ENCODE peak calls at places on chromosome 19, in eight cellular contexts. O, C, U, A, K, J, D and F are unnamed samples.

GRCh38 chr19:18771328-18772242 is 19.5 kb downstream of the COMP start:
- DNase-seq in J (no peak), U (peak; percentile 66), C (no peak), D (no peak), K (no peak), O (peak; percentile 70), A (no peak), F (no peak)

GRCh38 chr19:33324628-33325027 is 22.3 kb upstream of the CEBPA start:
- DNase-seq in A (no peak), U (no peak), J (no peak), O (no peak), C (no peak), D (no peak), K (no peak), F (no peak)

GRCh38 chr19:41411682-41412265 is 14.2 kb downstream of the BCKDHA start:
- DNase-seq in A (no peak), J (no peak), K (peak; percentile 62), U (no peak), C (no peak), O (no peak), D (no peak), F (no peak)

GRCh38 chr19:47891923-47892666 is 6.0 kb upstream of the SULT2A1 start:
- DNase-seq in C (no peak), U (peak; percentile 77), A (no peak), K (no peak), O (peak; percentile 15), J (peak; percentile 12), D (no peak), F (no peak)

GRCh38 chr19:35446194-35446593 is 1.9 kb upstream of the FFAR2 start:
- DNase-seq in J (no peak), U (no peak), D (no peak), C (no peak), A (no peak), K (no peak), O (no peak), F (no peak)

GRCh38 chr19:41932259-41933130 is 4.2 kb upstream of the ERFL start:
- DNase-seq in D (no peak), K (no peak), O (peak; percentile 45), C (peak; percentile 68), J (no peak), A (no peak), U (no peak), F (no peak)

GRCh38 chr19:18300930-18301717 is 19.7 kb upstream of the JUND start:
- DNase-seq in J (peak; percentile 67), D (no peak), A (peak; percentile 77), K (peak; percentile 93), U (no peak), O (no peak), C (no peak), F (peak; percentile 92)

GRCh38 chr19:35911790-35912189 is 3.7 kb upstream of the TYROBP start:
- DNase-seq in C (no peak), D (no peak), U (no peak), J (peak; percentile 38), A (peak; percentile 57), O (no peak), K (no peak), F (no peak)

GRCh38 chr19:46056536-46056935 is 15.7 kb upstream of the IGFL4 start:
- DNase-seq in K (no peak), D (no peak), J (no peak), U (no peak), O (no peak), A (no peak), C (no peak), F (no peak)

GRCh38 chr19:18733196-18733647 is 49.7 kb downstream of the CRTC1 start:
- DNase-seq in C (peak; percentile 84), K (peak; percentile 46), O (no peak), A (no peak), U (no peak), J (peak; percentile 70), D (no peak), F (no peak)

GRCh38 chr19:45051929-45052579 is 13.2 kb downstream of the CLASRP start:
- DNase-seq in O (no peak), A (no peak), C (no peak), J (no peak), U (no peak), K (no peak), D (no peak), F (no peak)

DNA sequence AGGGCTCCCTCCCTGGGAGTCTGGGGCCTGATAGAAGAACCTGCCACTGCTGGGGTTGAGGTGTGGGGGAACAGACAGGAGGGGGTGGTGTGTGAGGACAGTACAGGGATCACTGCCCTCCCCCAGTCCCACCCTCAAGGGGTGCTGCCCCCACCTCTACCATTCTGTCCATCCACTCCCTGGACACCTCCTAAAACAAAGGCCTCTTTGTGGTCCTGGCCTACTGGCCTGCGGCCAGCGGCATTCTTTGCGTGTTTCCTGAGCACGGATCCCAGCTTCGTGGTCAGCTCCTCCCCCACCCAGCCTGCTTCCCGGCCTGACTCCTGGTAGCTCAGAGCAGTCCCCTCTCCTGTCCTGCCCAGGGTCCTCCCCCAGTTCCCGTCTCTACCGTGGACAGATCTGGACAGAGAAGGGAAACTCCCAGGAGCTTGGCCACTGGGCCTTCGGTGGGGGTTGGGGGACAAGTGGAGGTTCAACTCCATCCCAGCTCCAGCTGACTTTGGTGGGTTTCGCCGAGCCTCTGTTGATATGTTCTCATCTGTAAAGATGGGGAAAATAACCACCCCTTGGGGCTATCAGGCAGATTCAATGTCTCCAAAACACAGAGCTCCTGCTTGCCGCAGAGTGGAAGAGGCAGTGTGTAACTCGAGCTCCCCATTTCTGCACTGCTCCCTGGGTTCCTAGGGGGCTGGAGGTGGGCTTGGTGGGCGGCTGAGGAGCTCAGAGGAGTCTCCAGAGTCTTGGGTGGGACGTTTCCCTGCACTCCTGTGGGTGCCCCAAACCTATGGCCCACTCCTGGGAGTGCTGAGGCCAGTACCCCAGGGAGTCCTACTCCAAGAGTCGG is 48.7 kb downstream of the LYL1 start:
- DNase-seq in U (peak; percentile 87), K (peak; percentile 87), J (peak; percentile 98), C (peak; percentile 73), O (peak; percentile 50), A (peak; percentile 85), D (no peak), F (peak; percentile 97)
- H3K4me1 ChIP-seq in U (peaks cover 81% of the 10 kb centered on the region), K (peaks cover 100% of the 10 kb centered on the region), J (peaks cover 68% of the 10 kb centered on the region), C (peaks cover 78% of the 10 kb centered on the region), O (peaks cover 65% of the 10 kb centered on the region), A (peaks cover 15% of the 10 kb centered on the region), D (peaks cover 7% of the 10 kb centered on the region), F (no peaks in the 10 kb centered on the region)

DNA sequence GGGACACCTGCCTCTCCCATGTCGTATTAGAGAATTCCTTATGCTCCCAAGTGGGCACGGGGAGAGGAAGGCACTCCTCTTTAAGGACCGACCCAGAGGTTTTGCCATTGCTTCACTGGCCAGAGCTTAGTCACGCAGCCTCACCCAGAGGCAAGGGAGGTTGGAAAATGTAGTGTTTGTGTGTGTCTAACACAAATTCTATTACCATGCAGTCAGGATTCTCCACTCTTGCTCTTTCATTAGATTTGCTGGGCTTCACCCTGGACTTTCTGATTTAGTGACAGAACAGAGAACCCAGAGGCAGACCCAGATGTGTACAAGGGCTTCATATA is 14.6 kb upstream of the NCCRP1 start:
- DNase-seq in C (no peak), J (no peak), O (no peak), U (no peak), K (no peak), A (no peak), D (no peak), F (no peak)
- TF ChIP-seq CTCF in C (no peak), J (no peak), O (no peak), U (no peak), K (no peak), A (no peak), D (no peak), F (no peak)

DNA sequence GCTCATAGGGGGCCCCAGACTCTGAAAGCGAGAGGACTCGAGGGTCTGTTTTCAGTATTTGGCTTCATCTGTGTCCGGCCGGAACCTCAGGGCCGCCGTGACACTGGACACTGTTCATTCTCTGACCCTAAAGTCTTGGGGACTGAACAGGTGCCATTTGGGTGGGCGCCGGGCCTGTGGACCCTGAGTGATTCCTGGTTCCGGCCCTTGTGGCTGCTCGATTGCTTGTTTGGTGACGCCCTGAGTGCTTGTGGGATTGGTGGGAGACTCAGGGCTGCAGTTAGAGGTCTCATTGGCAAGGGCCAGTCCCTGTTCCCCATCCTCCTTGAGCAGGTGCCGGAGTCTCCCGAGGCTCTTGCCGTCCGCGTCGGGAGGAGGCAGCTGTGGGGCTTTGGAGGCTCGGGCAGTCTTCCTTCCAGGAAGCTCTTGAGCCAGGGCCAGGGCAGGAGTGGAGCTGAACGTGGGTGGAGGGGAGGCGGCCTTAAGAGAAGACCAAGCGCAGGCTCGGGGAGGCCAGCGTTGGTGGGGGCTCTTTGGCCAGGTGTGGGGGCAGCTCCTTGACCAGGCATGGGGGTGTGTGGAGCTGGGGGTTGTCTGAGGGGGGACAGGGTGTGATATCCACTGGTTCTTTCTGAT is 4.7 kb downstream of the PTBP1 start:
- DNase-seq in U (no peak), O (peak; percentile 27), C (no peak), K (peak; percentile 62), J (peak; percentile 80), A (peak; percentile 68), D (no peak), F (no peak)
- H3K27ac ChIP-seq in U (peak overlapping the region; percentile 68), O (peak overlapping the region; percentile 76), C (no peak overlapping the region), K (peak overlapping the region; percentile 60), J (peak overlapping the region; percentile 60), A (no peak overlapping the region), D (peak overlapping the region; percentile 20), F (peak overlapping the region; percentile 65)

GRCh38 chr19:3398114-3398899 is 31.9 kb downstream of the NFIC start:
- DNase-seq in A (peak; percentile 77), O (peak; percentile 63), K (peak; percentile 70), D (no peak), U (peak; percentile 46), J (peak; percentile 40), C (no peak), F (peak; percentile 84)
- H3K4me1 ChIP-seq in A (no peaks in the 10 kb centered on the region), O (no peaks in the 10 kb centered on the region), K (peaks cover 62% of the 10 kb centered on the region), D (no peaks in the 10 kb centered on the region), U (no peaks in the 10 kb centered on the region), J (peaks cover 23% of the 10 kb centered on the region), C (no peaks in the 10 kb centered on the region), F (peaks cover 66% of the 10 kb centered on the region)